ENCODE peak calls at places on chromosomes 2 and 18, in four cellular contexts. L is substantia nigra; N is stimulated activated CD8-positive, alpha-beta memory T cell treated with anti-CD3 and anti-CD28 coated beads, Interleukin-4, amount 100 ng/mL, for 4 hours; Y is tibial nerve. R is an unnamed sample.

GRCh38 chr18:31098878-31099277 is 3.3 kb downstream of the DSC2 start:
- DNase-seq in Y (no peak), N (no peak), L (no peak), R (no peak)

GRCh38 chr18:2905802-2906521 is 59.2 kb downstream of the EMILIN2 start:
- DNase-seq in N (no peak), Y (peak; percentile 36), L (no peak), R (peak; percentile 81)

GRCh38 chr18:40056085-40056484 is 1898.9 kb upstream of the PIK3C3 start:
- DNase-seq in Y (no peak), L (no peak), N (no peak), R (no peak)

GRCh38 chr2:124988794-124989193 is 963.7 kb downstream of the CNTNAP5 start:
- DNase-seq in N (no peak), L (no peak), Y (no peak), R (no peak)

GRCh38 chr18:79525556-79526467 is 130.1 kb downstream of the NFATC1 start:
- DNase-seq in Y (peak; percentile 43), N (no peak), L (peak; percentile 32), R (peak; percentile 78)

GRCh38 chr2:142865924-142866323 is 11.5 kb upstream of the KYNU start:
- DNase-seq in Y (no peak), L (no peak), N (no peak), R (no peak)

GRCh38 chr2:234864518-234864917 is 87.3 kb upstream of the SH3BP4 start:
- DNase-seq in Y (no peak), L (no peak), N (no peak), R (no peak)

GRCh38 chr2:170847716-170848115 is 31.0 kb downstream of the GAD1 start:
- DNase-seq in N (no peak), Y (no peak), L (no peak), R (no peak)

GRCh38 chr2:119430023-119430498 is 1.6 kb upstream of the TMEM37 start:
- DNase-seq in N (no peak), Y (no peak), L (no peak), R (no peak)

GRCh38 chr2:13260401-13260800 is 543.7 kb downstream of the TRIB2 start:
- DNase-seq in Y (no peak), N (no peak), L (no peak), R (no peak)

GRCh38 chr2:233453111-233453915 is 99.0 kb downstream of the DGKD start:
- DNase-seq in L (no peak), N (no peak), Y (no peak), R (no peak)

GRCh38 chr2:71452565-71452964 is 796 bp upstream of the DYSF start:
- DNase-seq in N (no peak), L (no peak), Y (no peak), R (peak; percentile 60)

GRCh38 chr2:233469261-233470006 is 97.1 kb downstream of the USP40 start:
- DNase-seq in L (peak; percentile 83), N (no peak), Y (no peak), R (peak; percentile 72)

GRCh38 chr18:4369726-4370125 is 85.4 kb downstream of the DLGAP1 start:
- DNase-seq in N (no peak), Y (no peak), L (no peak), R (no peak)

GRCh38 chr2:239114616-239115265 is 266.9 kb downstream of the TWIST2 start:
- DNase-seq in Y (no peak), L (no peak), N (no peak), R (no peak)

GRCh38 chr2:217826505-217826904 is 176.3 kb downstream of the TNS1 start:
- DNase-seq in Y (peak; percentile 67), N (no peak), L (no peak), R (peak; percentile 73)

GRCh38 chr2:1632006-1632348 is 112.3 kb downstream of the PXDN start:
- DNase-seq in Y (no peak), N (no peak), L (no peak), R (no peak)

GRCh38 chr2:160140001-160140400 is 60.1 kb downstream of the ITGB6 start:
- DNase-seq in L (no peak), N (no peak), Y (no peak), R (no peak)

GRCh38 chr2:42342061-42342794 is 18.8 kb downstream of the COX7A2L start:
- DNase-seq in Y (peak; percentile 43), N (no peak), L (no peak), R (peak; percentile 47)

GRCh38 chr2:97748397-97748796 is 35.0 kb downstream of the ZAP70 start:
- DNase-seq in N (peak; percentile 40), L (no peak), Y (no peak), R (peak; percentile 59)

GRCh38 chr2:85431787-85432186 is 13.3 kb downstream of the SH2D6 start:
- DNase-seq in N (no peak), Y (no peak), L (no peak), R (no peak)

GRCh38 chr18:44130365-44130942 is 550.2 kb upstream of the SETBP1 start:
- DNase-seq in Y (peak; percentile 12), L (no peak), N (no peak), R (peak; percentile 21)

GRCh38 chr2:105919826-105920225 is 175.1 kb downstream of the NCK2 start:
- DNase-seq in L (no peak), Y (no peak), N (peak; percentile 24), R (no peak)

GRCh38 chr2:45199973-45200372 is 190.7 kb upstream of the SIX2 start:
- DNase-seq in L (no peak), Y (no peak), N (no peak), R (no peak)

GRCh38 chr2:198296665-198297308 is 492.4 kb downstream of the PLCL1 start:
- DNase-seq in Y (peak; percentile 59), L (peak; percentile 33), N (peak; percentile 39), R (no peak)

GRCh38 chr18:55234366-55235093 is 275.3 kb upstream of the CCDC68 start:
- DNase-seq in L (peak; percentile 62), Y (peak; percentile 93), N (peak; percentile 2), R (peak; percentile 60)

GRCh38 chr2:7437122-7437521 is 519.9 kb downstream of the RNF144A start:
- DNase-seq in L (no peak), N (no peak), Y (no peak), R (no peak)